ENCODE peak calls at places on chromosomes 2 and 18, in six cellular contexts. One of them, this sample, is unnamed.

GRCh38 chr2:98570356-98570755 is 38.0 kb downstream of the COA5 start:
- DNase-seq in PC-9: no peak
- DNase-seq in HepG2: no peak
- DNase-seq in heart right ventricle: no peak
- DNase-seq in CD4-positive, alpha-beta T cell: no peak
- DNase-seq in tibial artery: no peak
- DNase-seq in this sample: no peak

GRCh38 chr18:39205565-39205964 is 1640.0 kb upstream of the CELF4 start:
- DNase-seq in PC-9: no peak
- DNase-seq in HepG2: peak; percentile 3
- DNase-seq in heart right ventricle: no peak
- DNase-seq in CD4-positive, alpha-beta T cell: no peak
- DNase-seq in tibial artery: no peak
- DNase-seq in this sample: no peak

GRCh38 chr2:151071906-151072305 is 189.8 kb downstream of the RBM43 start:
- DNase-seq in PC-9: no peak
- DNase-seq in HepG2: no peak
- DNase-seq in heart right ventricle: no peak
- DNase-seq in CD4-positive, alpha-beta T cell: no peak
- DNase-seq in tibial artery: no peak
- DNase-seq in this sample: no peak

GRCh38 chr2:9775999-9776685 is 67.1 kb upstream of the TAF1B start:
- DNase-seq in PC-9: no peak
- DNase-seq in HepG2: no peak
- DNase-seq in heart right ventricle: no peak
- DNase-seq in CD4-positive, alpha-beta T cell: no peak
- DNase-seq in tibial artery: peak; percentile 50
- DNase-seq in this sample: no peak

GRCh38 chr2:192004188-192004963 is 157.5 kb upstream of the CAVIN2 start:
- DNase-seq in PC-9: no peak
- DNase-seq in HepG2: peak; percentile 18
- DNase-seq in heart right ventricle: no peak
- DNase-seq in CD4-positive, alpha-beta T cell: no peak
- DNase-seq in tibial artery: no peak
- DNase-seq in this sample: no peak

GRCh38 chr2:181678033-181678586 is 2.2 kb downstream of the NEUROD1 start:
- DNase-seq in PC-9: no peak
- DNase-seq in HepG2: peak; percentile 45
- DNase-seq in heart right ventricle: peak; percentile 70
- DNase-seq in CD4-positive, alpha-beta T cell: peak; percentile 34
- DNase-seq in tibial artery: no peak
- DNase-seq in this sample: no peak

GRCh38 chr2:222878284-222878876 is 17.5 kb downstream of the ACSL3 start:
- DNase-seq in PC-9: peak; percentile 66
- DNase-seq in HepG2: peak; percentile 47
- DNase-seq in heart right ventricle: no peak
- DNase-seq in CD4-positive, alpha-beta T cell: no peak
- DNase-seq in tibial artery: no peak
- DNase-seq in this sample: no peak

GRCh38 chr2:119289642-119290041 is 66.0 kb downstream of the STEAP3 start:
- DNase-seq in PC-9: no peak
- DNase-seq in HepG2: no peak
- DNase-seq in heart right ventricle: no peak
- DNase-seq in CD4-positive, alpha-beta T cell: no peak
- DNase-seq in tibial artery: no peak
- DNase-seq in this sample: no peak

GRCh38 chr2:162013514-162014205 is 60.4 kb downstream of the DPP4 start:
- DNase-seq in PC-9: no peak
- DNase-seq in HepG2: no peak
- DNase-seq in heart right ventricle: no peak
- DNase-seq in CD4-positive, alpha-beta T cell: no peak
- DNase-seq in tibial artery: no peak
- DNase-seq in this sample: no peak

GRCh38 chr2:71778514-71779305 is 325.3 kb downstream of the DYSF start:
- DNase-seq in PC-9: no peak
- DNase-seq in HepG2: no peak
- DNase-seq in heart right ventricle: no peak
- DNase-seq in CD4-positive, alpha-beta T cell: no peak
- DNase-seq in tibial artery: peak; percentile 21
- DNase-seq in this sample: no peak

GRCh38 chr2:186862869-186863709 is 14.1 kb upstream of the ZSWIM2 start:
- DNase-seq in PC-9: no peak
- DNase-seq in HepG2: peak; percentile 23
- DNase-seq in heart right ventricle: no peak
- DNase-seq in CD4-positive, alpha-beta T cell: no peak
- DNase-seq in tibial artery: no peak
- DNase-seq in this sample: no peak

GRCh38 chr18:50870138-50870845 is 8.6 kb upstream of the ME2 start:
- DNase-seq in PC-9: peak; percentile 96
- DNase-seq in HepG2: no peak
- DNase-seq in heart right ventricle: no peak
- DNase-seq in CD4-positive, alpha-beta T cell: no peak
- DNase-seq in tibial artery: no peak
- DNase-seq in this sample: no peak

GRCh38 chr2:77008925-77009706 is 513.1 kb downstream of the LRRTM4 start:
- DNase-seq in PC-9: peak; percentile 74
- DNase-seq in HepG2: no peak
- DNase-seq in heart right ventricle: no peak
- DNase-seq in CD4-positive, alpha-beta T cell: no peak
- DNase-seq in tibial artery: no peak
- DNase-seq in this sample: no peak

GRCh38 chr2:226721541-226721940 is 78.1 kb downstream of the IRS1 start:
- DNase-seq in PC-9: no peak
- DNase-seq in HepG2: no peak
- DNase-seq in heart right ventricle: peak; percentile 41
- DNase-seq in CD4-positive, alpha-beta T cell: no peak
- DNase-seq in tibial artery: no peak
- DNase-seq in this sample: no peak

GRCh38 chr2:226788881-226789485 is 10.6 kb downstream of the IRS1 start:
- DNase-seq in PC-9: no peak
- DNase-seq in HepG2: no peak
- DNase-seq in heart right ventricle: no peak
- DNase-seq in CD4-positive, alpha-beta T cell: no peak
- DNase-seq in tibial artery: no peak
- DNase-seq in this sample: no peak

GRCh38 chr2:162317910-162318279 is 589 bp downstream of the IFIH1 start:
- DNase-seq in PC-9: peak; percentile 34
- DNase-seq in HepG2: no peak
- DNase-seq in heart right ventricle: no peak
- DNase-seq in CD4-positive, alpha-beta T cell: peak; percentile 6
- DNase-seq in tibial artery: no peak
- DNase-seq in this sample: peak; percentile 14

GRCh38 chr18:42052137-42052708 is 97.2 kb downstream of the PIK3C3 start:
- DNase-seq in PC-9: no peak
- DNase-seq in HepG2: no peak
- DNase-seq in heart right ventricle: no peak
- DNase-seq in CD4-positive, alpha-beta T cell: no peak
- DNase-seq in tibial artery: no peak
- DNase-seq in this sample: no peak

GRCh38 chr2:224563537-224563936 is 21.6 kb downstream of the CUL3 start:
- DNase-seq in PC-9: no peak
- DNase-seq in HepG2: no peak
- DNase-seq in heart right ventricle: no peak
- DNase-seq in CD4-positive, alpha-beta T cell: no peak
- DNase-seq in tibial artery: no peak
- DNase-seq in this sample: no peak

GRCh38 chr2:8647462-8647857 is 34.4 kb upstream of the ID2 start:
- DNase-seq in PC-9: no peak
- DNase-seq in HepG2: no peak
- DNase-seq in heart right ventricle: no peak
- DNase-seq in CD4-positive, alpha-beta T cell: no peak
- DNase-seq in tibial artery: no peak
- DNase-seq in this sample: no peak

GRCh38 chr2:210502997-210503621 is 26.6 kb upstream of the LANCL1 start:
- DNase-seq in PC-9: no peak
- DNase-seq in HepG2: peak; percentile 47
- DNase-seq in heart right ventricle: peak; percentile 6
- DNase-seq in CD4-positive, alpha-beta T cell: no peak
- DNase-seq in tibial artery: no peak
- DNase-seq in this sample: no peak

GRCh38 chr2:144520718-144521487 is 984 bp upstream of the ZEB2 start:
- DNase-seq in PC-9: no peak
- DNase-seq in HepG2: no peak
- DNase-seq in heart right ventricle: no peak
- DNase-seq in CD4-positive, alpha-beta T cell: no peak
- DNase-seq in tibial artery: no peak
- DNase-seq in this sample: no peak

GRCh38 chr18:28045176-28045810 is 131.6 kb downstream of the CDH2 start:
- DNase-seq in PC-9: no peak
- DNase-seq in HepG2: no peak
- DNase-seq in heart right ventricle: no peak
- DNase-seq in CD4-positive, alpha-beta T cell: no peak
- DNase-seq in tibial artery: no peak
- DNase-seq in this sample: no peak

GRCh38 chr2:85935746-85936208 is 47.0 kb upstream of the ST3GAL5 start:
- DNase-seq in PC-9: peak; percentile 97
- DNase-seq in HepG2: no peak
- DNase-seq in heart right ventricle: no peak
- DNase-seq in CD4-positive, alpha-beta T cell: no peak
- DNase-seq in tibial artery: no peak
- DNase-seq in this sample: no peak

GRCh38 chr2:96256611-96257113 is 9.1 kb downstream of the TMEM127 start:
- DNase-seq in PC-9: no peak
- DNase-seq in HepG2: no peak
- DNase-seq in heart right ventricle: no peak
- DNase-seq in CD4-positive, alpha-beta T cell: no peak
- DNase-seq in tibial artery: no peak
- DNase-seq in this sample: no peak

GRCh38 chr2:66434679-66435548 is at the start of gene MEIS1:
- DNase-seq in PC-9: peak; percentile 90
- DNase-seq in HepG2: peak; percentile 91
- DNase-seq in heart right ventricle: peak; percentile 92
- DNase-seq in CD4-positive, alpha-beta T cell: no peak
- DNase-seq in tibial artery: peak; percentile 96
- DNase-seq in this sample: no peak

GRCh38 chr2:152804687-152805408 is 86.4 kb downstream of the ARL6IP6 start:
- DNase-seq in PC-9: no peak
- DNase-seq in HepG2: no peak
- DNase-seq in heart right ventricle: no peak
- DNase-seq in CD4-positive, alpha-beta T cell: no peak
- DNase-seq in tibial artery: no peak
- DNase-seq in this sample: no peak
- H3K9me3 ChIP-seq in PC-9: peaks cover 3% of the 10 kb centered on the region
- H3K9me3 ChIP-seq in HepG2: no peaks in the 10 kb centered on the region
- H3K9me3 ChIP-seq in heart right ventricle: no peaks in the 10 kb centered on the region
- H3K9me3 ChIP-seq in CD4-positive, alpha-beta T cell: no peaks in the 10 kb centered on the region
- H3K9me3 ChIP-seq in tibial artery: no peaks in the 10 kb centered on the region
- H3K9me3 ChIP-seq in this sample: no peaks in the 10 kb centered on the region

DNA sequence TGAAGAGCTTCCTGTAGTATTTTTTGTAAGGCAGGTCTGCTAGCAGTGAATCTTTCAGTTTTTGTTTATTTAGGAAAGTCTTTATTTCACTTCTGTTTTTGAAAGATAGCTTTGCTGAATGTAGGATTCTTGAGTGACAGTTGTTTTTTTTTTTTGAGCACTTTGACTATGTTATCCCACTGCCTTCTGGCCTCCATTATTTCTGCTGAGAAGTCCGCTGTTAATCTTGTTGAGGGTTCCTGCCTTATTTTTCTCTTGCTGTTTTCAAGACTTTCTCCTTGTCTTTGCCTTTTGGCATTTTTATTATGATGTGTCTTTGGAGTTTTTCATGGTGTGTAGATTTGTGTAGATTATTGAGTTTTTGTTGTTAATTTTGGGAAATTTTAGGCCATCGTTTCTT is 21.9 kb downstream of the RBFA start:
- DNase-seq in PC-9: no peak
- DNase-seq in HepG2: no peak
- DNase-seq in heart right ventricle: no peak
- DNase-seq in CD4-positive, alpha-beta T cell: no peak
- DNase-seq in tibial artery: no peak
- DNase-seq in this sample: no peak
- H3K9me3 ChIP-seq in PC-9: peaks cover 51% of the 10 kb centered on the region
- H3K9me3 ChIP-seq in HepG2: peaks cover 51% of the 10 kb centered on the region
- H3K9me3 ChIP-seq in heart right ventricle: peaks cover 7% of the 10 kb centered on the region
- H3K9me3 ChIP-seq in CD4-positive, alpha-beta T cell: peaks cover 49% of the 10 kb centered on the region
- H3K9me3 ChIP-seq in tibial artery: no peaks in the 10 kb centered on the region
- H3K9me3 ChIP-seq in this sample: peaks cover 8% of the 10 kb centered on the region

DNA sequence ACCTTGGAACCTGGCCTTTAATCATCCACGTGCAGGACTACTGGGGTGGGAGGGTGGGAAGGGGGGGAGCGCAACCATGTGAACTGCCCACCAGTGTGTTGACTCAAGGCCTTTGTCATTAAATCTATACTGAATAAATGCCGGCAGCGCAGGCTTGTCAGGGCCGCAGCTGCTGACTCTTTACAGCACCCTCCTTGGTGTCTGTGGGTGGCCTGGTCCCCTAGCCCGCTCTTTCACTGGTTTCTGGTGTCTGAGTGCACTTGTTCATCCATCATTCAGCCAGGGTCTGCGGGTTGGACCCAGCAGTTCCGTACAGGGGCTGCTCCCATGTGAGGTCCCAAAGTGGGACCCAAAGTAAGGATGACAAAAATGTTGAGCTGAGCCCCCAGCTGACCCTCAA is 11.5 kb downstream of the MAP3K2 start:
- DNase-seq in PC-9: no peak
- DNase-seq in HepG2: peak; percentile 38
- DNase-seq in heart right ventricle: no peak
- DNase-seq in CD4-positive, alpha-beta T cell: no peak
- DNase-seq in tibial artery: no peak
- DNase-seq in this sample: no peak
- H3K9me3 ChIP-seq in PC-9: peaks cover 17% of the 10 kb centered on the region
- H3K9me3 ChIP-seq in HepG2: peaks cover 45% of the 10 kb centered on the region
- H3K9me3 ChIP-seq in heart right ventricle: peaks cover 5% of the 10 kb centered on the region
- H3K9me3 ChIP-seq in CD4-positive, alpha-beta T cell: peaks cover 11% of the 10 kb centered on the region
- H3K9me3 ChIP-seq in tibial artery: no peaks in the 10 kb centered on the region
- H3K9me3 ChIP-seq in this sample: peaks cover 5% of the 10 kb centered on the region

GRCh38 chr2:37436324-37436723 is 91.9 kb downstream of the QPCT start:
- DNase-seq in PC-9: no peak
- DNase-seq in HepG2: no peak
- DNase-seq in heart right ventricle: no peak
- DNase-seq in CD4-positive, alpha-beta T cell: no peak
- DNase-seq in tibial artery: no peak
- DNase-seq in this sample: no peak

GRCh38 chr2:37441055-37441454 is 96.6 kb downstream of the QPCT start:
- DNase-seq in PC-9: no peak
- DNase-seq in HepG2: no peak
- DNase-seq in heart right ventricle: no peak
- DNase-seq in CD4-positive, alpha-beta T cell: no peak
- DNase-seq in tibial artery: no peak
- DNase-seq in this sample: no peak

GRCh38 chr2:37443082-37443481 is 98.7 kb downstream of the QPCT start:
- DNase-seq in PC-9: no peak
- DNase-seq in HepG2: no peak
- DNase-seq in heart right ventricle: no peak
- DNase-seq in CD4-positive, alpha-beta T cell: no peak
- DNase-seq in tibial artery: no peak
- DNase-seq in this sample: no peak

DNA sequence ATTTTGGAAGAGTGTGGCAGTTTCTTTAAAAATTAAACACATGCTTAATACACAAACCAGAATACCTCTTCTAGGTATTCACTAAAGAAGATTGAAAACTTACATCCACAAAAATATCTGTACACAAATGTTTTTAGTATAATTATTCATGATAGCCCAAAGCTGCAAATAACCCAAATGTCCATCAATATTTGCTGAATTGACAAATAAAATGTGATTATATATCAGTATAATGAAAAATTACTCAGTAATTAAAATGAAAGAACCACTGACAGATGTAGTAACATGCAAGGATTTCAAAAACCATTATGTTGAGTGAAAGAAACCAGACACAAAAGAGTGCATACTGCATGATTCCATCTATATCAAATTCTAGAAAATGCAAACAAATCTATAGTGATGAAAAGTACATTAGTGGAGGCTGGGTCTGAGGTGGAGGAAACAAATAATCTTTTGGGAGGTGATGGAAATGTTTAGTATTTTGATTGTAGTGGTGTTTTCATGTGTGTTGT is 94.8 kb downstream of the QPCT start:
- DNase-seq in PC-9: no peak
- DNase-seq in HepG2: no peak
- DNase-seq in heart right ventricle: no peak
- DNase-seq in CD4-positive, alpha-beta T cell: no peak
- DNase-seq in tibial artery: no peak
- DNase-seq in this sample: no peak
- H3K9me3 ChIP-seq in PC-9: peaks cover 6% of the 10 kb centered on the region
- H3K9me3 ChIP-seq in HepG2: no peaks in the 10 kb centered on the region
- H3K9me3 ChIP-seq in heart right ventricle: no peaks in the 10 kb centered on the region
- H3K9me3 ChIP-seq in CD4-positive, alpha-beta T cell: peaks cover 9% of the 10 kb centered on the region
- H3K9me3 ChIP-seq in tibial artery: no peaks in the 10 kb centered on the region
- H3K9me3 ChIP-seq in this sample: no peaks in the 10 kb centered on the region

This sample was measured in T-helper 17 cell.